ENCODE peak calls at places on chromosomes 5 and 9, in nine cellular contexts. One of them, this sample, is unnamed.

GRCh38 chr5:180173875-180174586 is 35.0 kb downstream of the RASGEF1C start:
- DNase-seq in fibroblast of the aortic adventitia: peak
- DNase-seq in stomach: no peak
- DNase-seq in epithelial cell of esophagus: no peak
- DNase-seq in astrocyte of the spinal cord: peak
- DNase-seq in cardiac fibroblast: peak
- DNase-seq in esophagus squamous epithelium: no peak
- DNase-seq in left lung: no peak
- DNase-seq in ovary: no peak
- DNase-seq in this sample: peak

GRCh38 chr5:5418764-5419163 is 3.7 kb upstream of the ICE1 start:
- DNase-seq in stomach: no peak
- DNase-seq in left lung: no peak
- DNase-seq in epithelial cell of esophagus: no peak
- DNase-seq in fibroblast of the aortic adventitia: no peak
- DNase-seq in esophagus squamous epithelium: no peak
- DNase-seq in astrocyte of the spinal cord: no peak
- DNase-seq in ovary: no peak
- DNase-seq in cardiac fibroblast: no peak
- DNase-seq in this sample: no peak

GRCh38 chr9:126516936-126517750 is 96.6 kb upstream of the LMX1B start:
- DNase-seq in epithelial cell of esophagus: peak
- DNase-seq in left lung: peak
- DNase-seq in ovary: no peak
- DNase-seq in astrocyte of the spinal cord: peak
- DNase-seq in stomach: no peak
- DNase-seq in cardiac fibroblast: peak
- DNase-seq in fibroblast of the aortic adventitia: peak
- DNase-seq in esophagus squamous epithelium: no peak
- DNase-seq in this sample: peak

GRCh38 chr5:28808967-28809810 is 1770.8 kb upstream of the CDH9 start:
- DNase-seq in fibroblast of the aortic adventitia: no peak
- DNase-seq in left lung: peak
- DNase-seq in astrocyte of the spinal cord: no peak
- DNase-seq in esophagus squamous epithelium: no peak
- DNase-seq in ovary: peak
- DNase-seq in cardiac fibroblast: no peak
- DNase-seq in stomach: no peak
- DNase-seq in epithelial cell of esophagus: no peak
- DNase-seq in this sample: no peak

GRCh38 chr5:157446077-157446930 is 13.7 kb upstream of the NIPAL4 start:
- DNase-seq in left lung: no peak
- DNase-seq in fibroblast of the aortic adventitia: no peak
- DNase-seq in esophagus squamous epithelium: no peak
- DNase-seq in ovary: no peak
- DNase-seq in astrocyte of the spinal cord: no peak
- DNase-seq in cardiac fibroblast: peak
- DNase-seq in stomach: no peak
- DNase-seq in epithelial cell of esophagus: peak
- DNase-seq in this sample: no peak

GRCh38 chr9:98231770-98232478 is 23.5 kb downstream of the TBC1D2 start:
- DNase-seq in esophagus squamous epithelium: no peak
- DNase-seq in astrocyte of the spinal cord: peak
- DNase-seq in stomach: no peak
- DNase-seq in fibroblast of the aortic adventitia: peak
- DNase-seq in ovary: no peak
- DNase-seq in cardiac fibroblast: peak
- DNase-seq in left lung: no peak
- DNase-seq in epithelial cell of esophagus: peak
- DNase-seq in this sample: peak

GRCh38 chr9:109115931-109116541 is 3.7 kb downstream of the TMEM245 start:
- DNase-seq in ovary: peak
- DNase-seq in astrocyte of the spinal cord: peak
- DNase-seq in epithelial cell of esophagus: no peak
- DNase-seq in stomach: peak
- DNase-seq in esophagus squamous epithelium: no peak
- DNase-seq in cardiac fibroblast: peak
- DNase-seq in fibroblast of the aortic adventitia: peak
- DNase-seq in left lung: no peak
- DNase-seq in this sample: no peak

GRCh38 chr5:133232435-133232834 is 180.6 kb downstream of the HSPA4 start:
- DNase-seq in esophagus squamous epithelium: no peak
- DNase-seq in epithelial cell of esophagus: no peak
- DNase-seq in stomach: no peak
- DNase-seq in left lung: no peak
- DNase-seq in fibroblast of the aortic adventitia: no peak
- DNase-seq in ovary: no peak
- DNase-seq in cardiac fibroblast: no peak
- DNase-seq in astrocyte of the spinal cord: no peak
- DNase-seq in this sample: no peak

GRCh38 chr9:26954050-26954508 is 2.1 kb upstream of the IFT74 start:
- DNase-seq in astrocyte of the spinal cord: no peak
- DNase-seq in epithelial cell of esophagus: no peak
- DNase-seq in left lung: no peak
- DNase-seq in fibroblast of the aortic adventitia: peak
- DNase-seq in stomach: no peak
- DNase-seq in esophagus squamous epithelium: no peak
- DNase-seq in ovary: no peak
- DNase-seq in cardiac fibroblast: no peak
- DNase-seq in this sample: peak

DNA sequence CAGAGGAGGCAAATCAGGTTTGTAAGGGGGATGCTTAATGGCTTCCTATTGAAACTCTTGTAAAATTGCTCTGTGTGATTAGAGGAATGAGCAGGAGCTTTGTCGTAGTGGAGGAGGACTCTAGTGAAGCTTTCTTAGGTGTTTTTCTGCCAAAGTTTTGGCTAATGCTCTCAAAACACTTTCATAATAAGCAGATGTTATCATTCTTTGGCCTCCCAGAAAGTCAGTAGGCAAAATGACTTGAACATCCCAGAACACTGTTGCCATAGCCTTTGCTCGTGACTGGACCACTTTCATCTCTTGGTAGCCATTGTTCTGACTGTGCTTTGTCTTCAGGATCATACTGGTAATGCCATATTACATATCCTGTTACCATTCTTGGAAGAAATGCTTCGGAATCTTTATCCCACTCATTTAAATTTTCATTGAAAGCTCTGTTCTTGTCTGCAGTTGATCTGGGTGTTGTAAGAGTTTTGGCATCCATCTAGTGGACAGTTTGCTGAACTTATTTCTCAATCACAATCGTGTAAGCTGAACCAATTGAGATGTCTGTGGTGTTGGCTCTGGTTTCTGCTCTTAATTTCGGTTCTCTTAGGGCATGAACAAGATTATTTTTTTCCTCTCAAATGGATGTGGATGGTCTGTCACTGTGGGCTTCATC is 187.6 kb downstream of the COMMD10 start:
- DNase-seq in cardiac fibroblast: peak
- DNase-seq in fibroblast of the aortic adventitia: peak
- DNase-seq in epithelial cell of esophagus: no peak
- DNase-seq in left lung: no peak
- DNase-seq in esophagus squamous epithelium: no peak
- DNase-seq in stomach: no peak
- DNase-seq in ovary: no peak
- DNase-seq in astrocyte of the spinal cord: no peak
- DNase-seq in this sample: peak
- TF ChIP-seq CTCF in cardiac fibroblast: peak
- TF ChIP-seq CTCF in fibroblast of the aortic adventitia: peak
- TF ChIP-seq CTCF in epithelial cell of esophagus: peak
- TF ChIP-seq CTCF in left lung: no peak
- TF ChIP-seq CTCF in esophagus squamous epithelium: no peak
- TF ChIP-seq CTCF in stomach: no peak
- TF ChIP-seq CTCF in ovary: no peak
- TF ChIP-seq CTCF in astrocyte of the spinal cord: no peak
- TF ChIP-seq CTCF in this sample: peak

GRCh38 chr5:151223447-151224264 is at the start of gene CCDC69:
- DNase-seq in esophagus squamous epithelium: no peak
- DNase-seq in fibroblast of the aortic adventitia: peak
- DNase-seq in epithelial cell of esophagus: peak
- DNase-seq in stomach: peak
- DNase-seq in cardiac fibroblast: peak
- DNase-seq in ovary: peak
- DNase-seq in left lung: peak
- DNase-seq in astrocyte of the spinal cord: peak
- DNase-seq in this sample: peak

GRCh38 chr5:151222769-151223446 is 984 bp downstream of the CCDC69 start:
- DNase-seq in epithelial cell of esophagus: peak
- DNase-seq in cardiac fibroblast: peak
- DNase-seq in fibroblast of the aortic adventitia: peak
- DNase-seq in ovary: no peak
- DNase-seq in esophagus squamous epithelium: no peak
- DNase-seq in stomach: no peak
- DNase-seq in astrocyte of the spinal cord: no peak
- DNase-seq in left lung: peak
- DNase-seq in this sample: no peak

GRCh38 chr5:151225475-151225874 is 1.6 kb upstream of the CCDC69 start:
- DNase-seq in ovary: no peak
- DNase-seq in stomach: no peak
- DNase-seq in epithelial cell of esophagus: no peak
- DNase-seq in left lung: no peak
- DNase-seq in esophagus squamous epithelium: no peak
- DNase-seq in cardiac fibroblast: no peak
- DNase-seq in astrocyte of the spinal cord: no peak
- DNase-seq in fibroblast of the aortic adventitia: no peak
- DNase-seq in this sample: no peak

GRCh38 chr5:151225071-151225470 is 1.2 kb upstream of the CCDC69 start:
- DNase-seq in astrocyte of the spinal cord: no peak
- DNase-seq in esophagus squamous epithelium: no peak
- DNase-seq in stomach: no peak
- DNase-seq in fibroblast of the aortic adventitia: no peak
- DNase-seq in epithelial cell of esophagus: no peak
- DNase-seq in left lung: no peak
- DNase-seq in ovary: no peak
- DNase-seq in cardiac fibroblast: no peak
- DNase-seq in this sample: no peak

DNA sequence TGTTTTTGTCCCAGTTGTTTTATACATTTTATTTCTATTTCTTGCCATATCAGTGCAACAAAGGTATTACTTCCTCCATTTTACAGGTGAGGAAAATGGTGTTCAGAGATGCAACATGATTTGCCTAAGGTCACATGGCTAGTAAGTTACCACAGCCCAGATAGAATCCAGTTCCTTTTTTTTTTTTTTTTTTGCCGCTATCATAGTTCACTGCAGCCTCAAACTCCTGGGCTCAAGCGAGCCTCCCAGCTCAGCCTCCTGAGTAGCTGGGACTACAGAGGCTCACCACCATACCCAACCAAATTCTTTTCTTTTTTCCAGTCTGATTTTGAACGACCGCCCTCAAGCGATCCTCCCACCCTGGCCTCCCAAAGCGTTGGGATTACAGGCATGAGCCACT is 480 bp upstream of the CCDC69 start:
- DNase-seq in astrocyte of the spinal cord: no peak
- DNase-seq in esophagus squamous epithelium: no peak
- DNase-seq in ovary: no peak
- DNase-seq in stomach: no peak
- DNase-seq in cardiac fibroblast: no peak
- DNase-seq in left lung: no peak
- DNase-seq in fibroblast of the aortic adventitia: no peak
- DNase-seq in epithelial cell of esophagus: no peak
- DNase-seq in this sample: no peak
- H3K4me3 ChIP-seq in astrocyte of the spinal cord: peak
- H3K4me3 ChIP-seq in esophagus squamous epithelium: peak
- H3K4me3 ChIP-seq in ovary: peak
- H3K4me3 ChIP-seq in stomach: peak
- H3K4me3 ChIP-seq in cardiac fibroblast: no peak
- H3K4me3 ChIP-seq in left lung: peak
- H3K4me3 ChIP-seq in fibroblast of the aortic adventitia: peak
- H3K4me3 ChIP-seq in epithelial cell of esophagus: no peak
- H3K4me3 ChIP-seq in this sample: no peak

GRCh38 chr9:107248714-107249113 is 34.4 kb upstream of the RAD23B start:
- DNase-seq in stomach: no peak
- DNase-seq in ovary: no peak
- DNase-seq in cardiac fibroblast: no peak
- DNase-seq in left lung: no peak
- DNase-seq in fibroblast of the aortic adventitia: no peak
- DNase-seq in epithelial cell of esophagus: peak
- DNase-seq in esophagus squamous epithelium: no peak
- DNase-seq in astrocyte of the spinal cord: no peak
- DNase-seq in this sample: no peak

GRCh38 chr9:107249131-107249533 is 33.9 kb upstream of the RAD23B start:
- DNase-seq in left lung: no peak
- DNase-seq in fibroblast of the aortic adventitia: no peak
- DNase-seq in astrocyte of the spinal cord: peak
- DNase-seq in ovary: no peak
- DNase-seq in cardiac fibroblast: no peak
- DNase-seq in stomach: no peak
- DNase-seq in epithelial cell of esophagus: peak
- DNase-seq in esophagus squamous epithelium: no peak
- DNase-seq in this sample: peak

GRCh38 chr9:107246259-107247254 is 36.5 kb upstream of the RAD23B start:
- DNase-seq in left lung: no peak
- DNase-seq in stomach: no peak
- DNase-seq in ovary: no peak
- DNase-seq in fibroblast of the aortic adventitia: no peak
- DNase-seq in cardiac fibroblast: no peak
- DNase-seq in esophagus squamous epithelium: no peak
- DNase-seq in epithelial cell of esophagus: no peak
- DNase-seq in astrocyte of the spinal cord: peak
- DNase-seq in this sample: no peak

GRCh38 chr9:107251756-107252322 is 31.2 kb upstream of the RAD23B start:
- DNase-seq in cardiac fibroblast: peak
- DNase-seq in fibroblast of the aortic adventitia: peak
- DNase-seq in esophagus squamous epithelium: no peak
- DNase-seq in astrocyte of the spinal cord: peak
- DNase-seq in stomach: peak
- DNase-seq in ovary: peak
- DNase-seq in left lung: no peak
- DNase-seq in epithelial cell of esophagus: peak
- DNase-seq in this sample: peak

DNA sequence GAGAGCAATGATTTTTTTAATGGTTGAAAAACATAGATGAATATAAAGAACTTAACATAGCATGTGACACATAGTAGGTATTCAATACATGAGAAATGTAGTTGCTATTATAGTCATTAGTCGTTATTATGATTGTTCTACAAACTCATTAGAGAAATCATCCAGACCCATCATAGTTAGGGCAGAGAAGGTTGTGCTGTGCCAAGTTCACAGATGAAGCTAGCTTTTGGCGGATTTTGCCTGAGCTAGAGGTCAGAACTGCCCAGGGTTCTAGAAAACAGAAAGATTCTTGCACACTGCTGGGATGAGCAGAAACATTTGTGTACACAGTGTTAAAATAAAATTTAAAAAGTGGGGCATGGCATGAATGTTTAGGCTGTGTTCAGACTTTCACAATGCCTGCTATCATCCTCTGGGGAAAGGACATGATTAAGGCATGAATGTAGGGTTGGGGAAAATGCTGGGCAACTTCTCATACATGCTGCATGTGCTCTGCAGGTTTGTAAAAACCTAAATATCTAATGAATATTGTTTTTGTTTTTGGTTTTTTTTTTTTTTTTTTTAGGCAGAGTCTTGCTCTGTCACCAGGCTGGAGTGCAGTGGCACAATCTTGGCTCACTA is 33.3 kb upstream of the RAD23B start:
- DNase-seq in astrocyte of the spinal cord: no peak
- DNase-seq in esophagus squamous epithelium: no peak
- DNase-seq in fibroblast of the aortic adventitia: peak
- DNase-seq in epithelial cell of esophagus: peak
- DNase-seq in stomach: no peak
- DNase-seq in left lung: no peak
- DNase-seq in cardiac fibroblast: no peak
- DNase-seq in ovary: no peak
- DNase-seq in this sample: no peak
- TF ChIP-seq CTCF in astrocyte of the spinal cord: no peak
- TF ChIP-seq CTCF in esophagus squamous epithelium: no peak
- TF ChIP-seq CTCF in fibroblast of the aortic adventitia: no peak
- TF ChIP-seq CTCF in epithelial cell of esophagus: no peak
- TF ChIP-seq CTCF in stomach: no peak
- TF ChIP-seq CTCF in left lung: no peak
- TF ChIP-seq CTCF in cardiac fibroblast: no peak
- TF ChIP-seq CTCF in ovary: no peak
- TF ChIP-seq CTCF in this sample: no peak

GRCh38 chr5:128534729-128535128 is 3.3 kb downstream of the FBN2 start:
- DNase-seq in epithelial cell of esophagus: peak
- DNase-seq in ovary: no peak
- DNase-seq in fibroblast of the aortic adventitia: no peak
- DNase-seq in left lung: no peak
- DNase-seq in stomach: no peak
- DNase-seq in esophagus squamous epithelium: no peak
- DNase-seq in astrocyte of the spinal cord: peak
- DNase-seq in cardiac fibroblast: peak
- DNase-seq in this sample: peak
- H3K4me3 ChIP-seq in epithelial cell of esophagus: no peak
- H3K4me3 ChIP-seq in ovary: no peak
- H3K4me3 ChIP-seq in fibroblast of the aortic adventitia: no peak
- H3K4me3 ChIP-seq in left lung: no peak
- H3K4me3 ChIP-seq in stomach: no peak
- H3K4me3 ChIP-seq in esophagus squamous epithelium: no peak
- H3K4me3 ChIP-seq in astrocyte of the spinal cord: no peak
- H3K4me3 ChIP-seq in cardiac fibroblast: no peak
- H3K4me3 ChIP-seq in this sample: no peak

This sample was measured in choroid plexus epithelial cell.